ENCODE peak calls at places on chromosomes 16 and 17, in seven cellular contexts. G is NCI-H2029 treated with DMSO at 0.1 percent for 48 hours; P is progenitor cell of endocrine pancreas; D is GM03348; J is stomach; Y is stimulated activated CD4-positive, alpha-beta T cell treated with anti-CD3 and anti-CD28 coated beads, Interleukin-1b, Interleukin-23, amount 100 ng/mL, for 1 hour; H is G401. F is an unnamed sample.
A peak's percentile ranks its signal among the peaks of the same experiment; 100 is the strongest.

GRCh38 chr16:11133344-11133921 is 122.6 kb downstream of the SOCS1 start:
- DNase-seq in J (peak; percentile 94), G (no peak), P (no peak), D (peak; percentile 94), Y (no peak), H (no peak), F (no peak)

GRCh38 chr17:2412561-2413021 is 11.7 kb upstream of the MNT start:
- DNase-seq in G (no peak), H (peak; percentile 91), P (no peak), Y (no peak), J (no peak), D (peak; percentile 72), F (no peak)

GRCh38 chr16:67445441-67445912 is 14.6 kb downstream of the HSD11B2 start:
- DNase-seq in P (no peak), H (peak; percentile 97), Y (no peak), G (no peak), D (no peak), J (no peak), F (no peak)

GRCh38 chr16:15897834-15898254 is 9.4 kb upstream of the CEP20 start:
- DNase-seq in P (no peak), J (no peak), Y (no peak), H (no peak), G (no peak), D (peak; percentile 62), F (peak; percentile 80)

GRCh38 chr16:47732122-47732805 is 271.1 kb downstream of the PHKB start:
- DNase-seq in Y (no peak), G (no peak), J (no peak), P (no peak), D (peak; percentile 62), H (no peak), F (no peak)

GRCh38 chr17:69761767-69762321 is 313.2 kb upstream of the KCNJ16 start:
- DNase-seq in G (no peak), Y (no peak), P (no peak), J (no peak), D (peak; percentile 61), H (peak; percentile 49), F (no peak)

GRCh38 chr17:77750427-77751043 is 208.0 kb upstream of the TNRC6C start:
- DNase-seq in P (no peak), D (no peak), Y (no peak), G (no peak), J (no peak), H (no peak), F (no peak)

GRCh38 chr16:76194621-76195015 is 82.6 kb upstream of the CNTNAP4 start:
- DNase-seq in J (no peak), D (no peak), G (no peak), P (no peak), Y (no peak), H (no peak), F (no peak)

GRCh38 chr17:3723188-3723555 is 531 bp upstream of the HASPIN start:
- DNase-seq in J (no peak), G (no peak), P (no peak), H (no peak), D (no peak), Y (no peak), F (no peak)

GRCh38 chr17:2814499-2815341 is 18.5 kb downstream of the RAP1GAP2 start:
- DNase-seq in D (no peak), Y (peak; percentile 76), G (no peak), H (no peak), J (no peak), P (no peak), F (peak; percentile 94)

GRCh38 chr16:84816023-84816422 is 3.8 kb upstream of the CRISPLD2 start:
- DNase-seq in G (no peak), J (no peak), P (no peak), Y (no peak), H (no peak), D (no peak), F (no peak)

GRCh38 chr17:40307001-40307690 is 1.8 kb upstream of the RARA start:
- DNase-seq in D (peak; percentile 41), Y (no peak), G (no peak), P (no peak), J (no peak), H (no peak), F (no peak)

GRCh38 chr17:46772013-46772878 is 46.2 kb downstream of the WNT3 start:
- DNase-seq in H (peak; percentile 34), G (no peak), P (no peak), D (peak; percentile 38), J (peak; percentile 41), Y (no peak), F (no peak)